ENCODE peak calls at places on chromosome 12, in ten cellular contexts. Q is HT-29, R is putamen, U is DMS53, D is SW 1271, B is ACHN, Y is amniotic stem cell, Z is ELR, K is B cell, M is MM.1S. O is an unnamed sample.

GRCh38 chr12:18864900-18865561 is 127.1 kb downstream of the CAPZA3 start:
- DNase-seq in Q (no peak), R (no peak), U (peak), D (no peak), B (peak), Y (no peak), Z (peak), K (no peak), M (no peak), O (peak)

GRCh38 chr12:113094738-113095137 is 38.2 kb downstream of the DTX1 start:
- DNase-seq in Q (no peak), R (no peak), U (no peak), D (no peak), B (no peak), Y (no peak), Z (no peak), K (no peak), M (no peak), O (no peak)

GRCh38 chr12:58314610-58315009 is 373.2 kb downstream of the ATP23 start:
- DNase-seq in Q (no peak), R (no peak), U (no peak), D (no peak), B (no peak), Y (no peak), Z (peak), K (no peak), M (no peak), O (no peak)

GRCh38 chr12:127245437-127245836 is 1021.5 kb upstream of the TMEM132C start:
- DNase-seq in Q (no peak), R (no peak), U (no peak), D (no peak), B (peak), Y (no peak), Z (peak), K (no peak), M (no peak), O (no peak)

GRCh38 chr12:130710001-130710732 is 5.9 kb downstream of the RIMBP2 start:
- DNase-seq in Q (no peak), R (no peak), U (peak), D (no peak), B (no peak), Y (no peak), Z (no peak), K (no peak), M (no peak), O (no peak)

GRCh38 chr12:48980953-48981756 is 3.0 kb downstream of the WNT1 start:
- DNase-seq in Q (no peak), R (no peak), U (peak), D (no peak), B (peak), Y (no peak), Z (peak), K (peak), M (no peak), O (no peak)

GRCh38 chr12:7961395-7962188 is 25.6 kb upstream of the SLC2A3 start:
- DNase-seq in Q (no peak), R (no peak), U (no peak), D (no peak), B (no peak), Y (no peak), Z (no peak), K (no peak), M (no peak), O (no peak)

GRCh38 chr12:54016478-54016964 is 7.7 kb downstream of the HOXC8 start:
- DNase-seq in Q (peak), R (no peak), U (peak), D (peak), B (peak), Y (no peak), Z (peak), K (no peak), M (no peak), O (no peak)

GRCh38 chr12:129927316-129927900 is 23.6 kb upstream of the TMEM132D start:
- DNase-seq in Q (no peak), R (no peak), U (no peak), D (no peak), B (no peak), Y (peak), Z (no peak), K (no peak), M (no peak), O (no peak)

GRCh38 chr12:75720807-75721206 is 209.4 kb upstream of the KRR1 start:
- DNase-seq in Q (peak), R (no peak), U (peak), D (no peak), B (no peak), Y (no peak), Z (no peak), K (no peak), M (no peak), O (no peak)

GRCh38 chr12:22100952-22101748 is 55.1 kb downstream of the CMAS start:
- DNase-seq in Q (peak), R (peak), U (peak), D (no peak), B (peak), Y (no peak), Z (peak), K (peak), M (peak), O (peak)

GRCh38 chr12:7161811-7162210 is 27.7 kb upstream of the PEX5 start:
- DNase-seq in Q (no peak), R (no peak), U (no peak), D (no peak), B (no peak), Y (no peak), Z (no peak), K (no peak), M (no peak), O (no peak)

GRCh38 chr12:77521458-77522115 is 309.1 kb upstream of the NAV3 start:
- DNase-seq in Q (no peak), R (no peak), U (no peak), D (no peak), B (no peak), Y (no peak), Z (no peak), K (no peak), M (no peak), O (no peak)

GRCh38 chr12:124831590-124831989 is 32.1 kb downstream of the SCARB1 start:
- DNase-seq in Q (no peak), R (no peak), U (no peak), D (no peak), B (no peak), Y (no peak), Z (no peak), K (no peak), M (no peak), O (no peak)

GRCh38 chr12:9049520-9050133 is 60.3 kb downstream of the KLRG1 start:
- DNase-seq in Q (peak), R (no peak), U (peak), D (no peak), B (peak), Y (no peak), Z (peak), K (no peak), M (peak), O (peak)

GRCh38 chr12:118318703-118319102 is 54.0 kb downstream of the TAOK3 start:
- DNase-seq in Q (no peak), R (no peak), U (no peak), D (no peak), B (no peak), Y (no peak), Z (no peak), K (no peak), M (no peak), O (no peak)

GRCh38 chr12:130041983-130042812 is 120.1 kb upstream of the FZD10 start:
- DNase-seq in Q (no peak), R (peak), U (peak), D (no peak), B (no peak), Y (no peak), Z (no peak), K (no peak), M (no peak), O (no peak)

GRCh38 chr12:132178314-132178713 is 34.1 kb downstream of the NOC4L start:
- DNase-seq in Q (no peak), R (no peak), U (peak), D (no peak), B (no peak), Y (no peak), Z (no peak), K (no peak), M (no peak), O (no peak)

GRCh38 chr12:12039897-12040296 is 30.8 kb upstream of the BCL2L14 start:
- DNase-seq in Q (no peak), R (no peak), U (no peak), D (no peak), B (no peak), Y (no peak), Z (no peak), K (no peak), M (no peak), O (no peak)

GRCh38 chr12:104630230-104630670 is 173.5 kb downstream of the CHST11 start:
- DNase-seq in Q (no peak), R (no peak), U (no peak), D (no peak), B (no peak), Y (no peak), Z (no peak), K (no peak), M (no peak), O (no peak)

GRCh38 chr12:72738811-72739210 is 466.6 kb downstream of the TRHDE start:
- DNase-seq in Q (no peak), R (no peak), U (no peak), D (no peak), B (no peak), Y (no peak), Z (no peak), K (no peak), M (no peak), O (no peak)

GRCh38 chr12:124006582-124007170 is 33.7 kb downstream of the ZNF664 start:
- DNase-seq in Q (no peak), R (no peak), U (no peak), D (no peak), B (no peak), Y (no peak), Z (no peak), K (no peak), M (peak), O (no peak)

GRCh38 chr12:58425481-58426392 is 484.4 kb downstream of the ATP23 start:
- DNase-seq in Q (peak), R (peak), U (peak), D (no peak), B (peak), Y (peak), Z (peak), K (no peak), M (peak), O (peak)

GRCh38 chr12:95637010-95637409 is 85.7 kb upstream of the USP44 start:
- DNase-seq in Q (no peak), R (no peak), U (no peak), D (no peak), B (no peak), Y (no peak), Z (no peak), K (no peak), M (no peak), O (no peak)

GRCh38 chr12:55931317-55931779 is 386 bp downstream of the DGKA start:
- DNase-seq in Q (no peak), R (no peak), U (no peak), D (no peak), B (peak), Y (no peak), Z (peak), K (peak), M (no peak), O (peak)

GRCh38 chr12:120831648-120832267 is 72.4 kb downstream of the SPPL3 start:
- DNase-seq in Q (no peak), R (peak), U (no peak), D (no peak), B (no peak), Y (no peak), Z (no peak), K (no peak), M (no peak), O (no peak)

GRCh38 chr12:43637116-43637515 is 85.1 kb upstream of the ADAMTS20 start:
- DNase-seq in Q (no peak), R (no peak), U (no peak), D (no peak), B (no peak), Y (no peak), Z (no peak), K (no peak), M (no peak), O (no peak)

GRCh38 chr12:15118946-15119345 is 102.3 kb downstream of the RERG start:
- DNase-seq in Q (no peak), R (no peak), U (peak), D (no peak), B (no peak), Y (no peak), Z (no peak), K (no peak), M (no peak), O (no peak)

GRCh38 chr12:132449565-132450390 is 40.2 kb upstream of the FBRSL1 start:
- DNase-seq in Q (no peak), R (no peak), U (no peak), D (no peak), B (no peak), Y (no peak), Z (no peak), K (peak), M (peak), O (no peak)

GRCh38 chr12:13851828-13852227 is 129.6 kb downstream of the GRIN2B start:
- DNase-seq in Q (no peak), R (peak), U (peak), D (no peak), B (no peak), Y (no peak), Z (no peak), K (no peak), M (no peak), O (no peak)

O was measured in Calu3.